ENCODE peak calls at places on chromosomes 3 and 15, in five cellular contexts. One of them, this sample, is unnamed.

GRCh38 chr3:37197810-37198371 is 23.5 kb upstream of the LRRFIP2 start:
- DNase-seq in occipital lobe: no peak
- DNase-seq in AG04450: no peak
- DNase-seq in activated CD4-positive, alpha-beta T cell treated with anti-CD3 and anti-CD28 coated beads for 24 hours: no peak
- DNase-seq in HepG2: no peak
- DNase-seq in this sample: no peak

GRCh38 chr15:32855942-32856341 is 138.1 kb downstream of the GREM1 start:
- DNase-seq in occipital lobe: no peak
- DNase-seq in AG04450: peak; percentile 97
- DNase-seq in activated CD4-positive, alpha-beta T cell treated with anti-CD3 and anti-CD28 coated beads for 24 hours: no peak
- DNase-seq in HepG2: peak; percentile 81
- DNase-seq in this sample: no peak

GRCh38 chr3:16174976-16175901 is 759 bp downstream of the GALNT15 start:
- DNase-seq in occipital lobe: no peak
- DNase-seq in AG04450: no peak
- DNase-seq in activated CD4-positive, alpha-beta T cell treated with anti-CD3 and anti-CD28 coated beads for 24 hours: no peak
- DNase-seq in HepG2: no peak
- DNase-seq in this sample: no peak

GRCh38 chr3:82474711-82475110 is 713.3 kb upstream of the GBE1 start:
- DNase-seq in occipital lobe: no peak
- DNase-seq in AG04450: no peak
- DNase-seq in activated CD4-positive, alpha-beta T cell treated with anti-CD3 and anti-CD28 coated beads for 24 hours: no peak
- DNase-seq in HepG2: no peak
- DNase-seq in this sample: no peak

GRCh38 chr15:29671308-29671981 is 150.8 kb downstream of the TJP1 start:
- DNase-seq in occipital lobe: no peak
- DNase-seq in AG04450: no peak
- DNase-seq in activated CD4-positive, alpha-beta T cell treated with anti-CD3 and anti-CD28 coated beads for 24 hours: no peak
- DNase-seq in HepG2: no peak
- DNase-seq in this sample: peak; percentile 33

GRCh38 chr3:63193647-63194046 is 84.5 kb upstream of the SYNPR start:
- DNase-seq in occipital lobe: no peak
- DNase-seq in AG04450: no peak
- DNase-seq in activated CD4-positive, alpha-beta T cell treated with anti-CD3 and anti-CD28 coated beads for 24 hours: no peak
- DNase-seq in HepG2: peak; percentile 6
- DNase-seq in this sample: no peak

GRCh38 chr3:161412117-161412516 is 40.8 kb upstream of the SPTSSB start:
- DNase-seq in occipital lobe: no peak
- DNase-seq in AG04450: no peak
- DNase-seq in activated CD4-positive, alpha-beta T cell treated with anti-CD3 and anti-CD28 coated beads for 24 hours: no peak
- DNase-seq in HepG2: peak; percentile 40
- DNase-seq in this sample: no peak

GRCh38 chr3:32430900-32431299 is 39.2 kb downstream of the CMTM7 start:
- DNase-seq in occipital lobe: no peak
- DNase-seq in AG04450: no peak
- DNase-seq in activated CD4-positive, alpha-beta T cell treated with anti-CD3 and anti-CD28 coated beads for 24 hours: no peak
- DNase-seq in HepG2: no peak
- DNase-seq in this sample: no peak

GRCh38 chr15:96014939-96015338 is 315.6 kb upstream of the NR2F2 start:
- DNase-seq in occipital lobe: no peak
- DNase-seq in AG04450: no peak
- DNase-seq in activated CD4-positive, alpha-beta T cell treated with anti-CD3 and anti-CD28 coated beads for 24 hours: no peak
- DNase-seq in HepG2: no peak
- DNase-seq in this sample: no peak

GRCh38 chr15:100170280-100170654 is 171.5 kb downstream of the ADAMTS17 start:
- DNase-seq in occipital lobe: no peak
- DNase-seq in AG04450: no peak
- DNase-seq in activated CD4-positive, alpha-beta T cell treated with anti-CD3 and anti-CD28 coated beads for 24 hours: no peak
- DNase-seq in HepG2: no peak
- DNase-seq in this sample: no peak

GRCh38 chr3:50666801-50667200 is 7.9 kb upstream of the DOCK3 start:
- DNase-seq in occipital lobe: no peak
- DNase-seq in AG04450: no peak
- DNase-seq in activated CD4-positive, alpha-beta T cell treated with anti-CD3 and anti-CD28 coated beads for 24 hours: no peak
- DNase-seq in HepG2: no peak
- DNase-seq in this sample: no peak

GRCh38 chr15:92637621-92638020 is 18.0 kb downstream of the FAM174B start:
- DNase-seq in occipital lobe: no peak
- DNase-seq in AG04450: no peak
- DNase-seq in activated CD4-positive, alpha-beta T cell treated with anti-CD3 and anti-CD28 coated beads for 24 hours: no peak
- DNase-seq in HepG2: no peak
- DNase-seq in this sample: no peak

GRCh38 chr3:23809840-23810341 is 4.1 kb downstream of the UBE2E1 start:
- DNase-seq in occipital lobe: no peak
- DNase-seq in AG04450: no peak
- DNase-seq in activated CD4-positive, alpha-beta T cell treated with anti-CD3 and anti-CD28 coated beads for 24 hours: no peak
- DNase-seq in HepG2: no peak
- DNase-seq in this sample: no peak

GRCh38 chr15:25250906-25251622 is 187.8 kb downstream of the UBE3A start:
- DNase-seq in occipital lobe: no peak
- DNase-seq in AG04450: no peak
- DNase-seq in activated CD4-positive, alpha-beta T cell treated with anti-CD3 and anti-CD28 coated beads for 24 hours: no peak
- DNase-seq in HepG2: no peak
- DNase-seq in this sample: no peak

GRCh38 chr15:90762109-90762508 is 45.0 kb downstream of the BLM start:
- DNase-seq in occipital lobe: peak; percentile 2
- DNase-seq in AG04450: no peak
- DNase-seq in activated CD4-positive, alpha-beta T cell treated with anti-CD3 and anti-CD28 coated beads for 24 hours: no peak
- DNase-seq in HepG2: no peak
- DNase-seq in this sample: no peak

GRCh38 chr3:46491089-46492070 is 6.4 kb upstream of the RTP3 start:
- DNase-seq in occipital lobe: no peak
- DNase-seq in AG04450: no peak
- DNase-seq in activated CD4-positive, alpha-beta T cell treated with anti-CD3 and anti-CD28 coated beads for 24 hours: no peak
- DNase-seq in HepG2: no peak
- DNase-seq in this sample: no peak

GRCh38 chr3:131796558-131796957 is 238.3 kb downstream of the CPNE4 start:
- DNase-seq in occipital lobe: peak; percentile 20
- DNase-seq in AG04450: no peak
- DNase-seq in activated CD4-positive, alpha-beta T cell treated with anti-CD3 and anti-CD28 coated beads for 24 hours: no peak
- DNase-seq in HepG2: no peak
- DNase-seq in this sample: no peak

GRCh38 chr15:91555307-91555706 is 298.2 kb upstream of the SLCO3A1 start:
- DNase-seq in occipital lobe: no peak
- DNase-seq in AG04450: no peak
- DNase-seq in activated CD4-positive, alpha-beta T cell treated with anti-CD3 and anti-CD28 coated beads for 24 hours: no peak
- DNase-seq in HepG2: no peak
- DNase-seq in this sample: peak; percentile 9

GRCh38 chr3:152834354-152835310 is at the start of gene P2RY1:
- DNase-seq in occipital lobe: peak; percentile 27
- DNase-seq in AG04450: no peak
- DNase-seq in activated CD4-positive, alpha-beta T cell treated with anti-CD3 and anti-CD28 coated beads for 24 hours: no peak
- DNase-seq in HepG2: no peak
- DNase-seq in this sample: peak; percentile 89

GRCh38 chr3:140292684-140293083 is 357.7 kb downstream of the CLSTN2 start:
- DNase-seq in occipital lobe: no peak
- DNase-seq in AG04450: no peak
- DNase-seq in activated CD4-positive, alpha-beta T cell treated with anti-CD3 and anti-CD28 coated beads for 24 hours: no peak
- DNase-seq in HepG2: no peak
- DNase-seq in this sample: no peak

GRCh38 chr3:112550859-112551258 is 10.9 kb downstream of the ATG3 start:
- DNase-seq in occipital lobe: no peak
- DNase-seq in AG04450: no peak
- DNase-seq in activated CD4-positive, alpha-beta T cell treated with anti-CD3 and anti-CD28 coated beads for 24 hours: no peak
- DNase-seq in HepG2: no peak
- DNase-seq in this sample: no peak

GRCh38 chr3:52353291-52353855 is 37.3 kb downstream of the DNAH1 start:
- DNase-seq in occipital lobe: no peak
- DNase-seq in AG04450: no peak
- DNase-seq in activated CD4-positive, alpha-beta T cell treated with anti-CD3 and anti-CD28 coated beads for 24 hours: no peak
- DNase-seq in HepG2: no peak
- DNase-seq in this sample: no peak

GRCh38 chr3:128348805-128349531 is 117.7 kb downstream of the DNAJB8 start:
- DNase-seq in occipital lobe: no peak
- DNase-seq in AG04450: no peak
- DNase-seq in activated CD4-positive, alpha-beta T cell treated with anti-CD3 and anti-CD28 coated beads for 24 hours: no peak
- DNase-seq in HepG2: no peak
- DNase-seq in this sample: no peak

GRCh38 chr3:141646760-141647561 is 91.1 kb upstream of the RNF7 start:
- DNase-seq in occipital lobe: no peak
- DNase-seq in AG04450: no peak
- DNase-seq in activated CD4-positive, alpha-beta T cell treated with anti-CD3 and anti-CD28 coated beads for 24 hours: no peak
- DNase-seq in HepG2: peak; percentile 69
- DNase-seq in this sample: peak; percentile 31

GRCh38 chr3:118332699-118333098 is 701.9 kb downstream of the IGSF11 start:
- DNase-seq in occipital lobe: no peak
- DNase-seq in AG04450: no peak
- DNase-seq in activated CD4-positive, alpha-beta T cell treated with anti-CD3 and anti-CD28 coated beads for 24 hours: no peak
- DNase-seq in HepG2: no peak
- DNase-seq in this sample: no peak

GRCh38 chr3:184262166-184262926 is 993 bp upstream of the CAMK2N2 start:
- DNase-seq in occipital lobe: no peak
- DNase-seq in AG04450: no peak
- DNase-seq in activated CD4-positive, alpha-beta T cell treated with anti-CD3 and anti-CD28 coated beads for 24 hours: no peak
- DNase-seq in HepG2: no peak
- DNase-seq in this sample: peak; percentile 58